ENCODE peak calls at places on chromosomes 12 and 14, in six cellular contexts. One of them, this sample, is unnamed.

GRCh38 chr14:77301103-77301502 is 19.6 kb downstream of the POMT2 start:
- DNase-seq in heart right ventricle: peak; percentile 56
- DNase-seq in left lung: no peak
- DNase-seq in cardiac muscle cell: peak; percentile 89
- DNase-seq in mesenchymal stem cell: peak; percentile 87
- DNase-seq in HCT116: peak; percentile 68
- DNase-seq in this sample: peak; percentile 78

GRCh38 chr14:99255621-99256482 is 16.1 kb downstream of the BCL11B start:
- DNase-seq in heart right ventricle: no peak
- DNase-seq in mesenchymal stem cell: no peak
- DNase-seq in left lung: no peak
- DNase-seq in HCT116: no peak
- DNase-seq in cardiac muscle cell: no peak
- DNase-seq in this sample: no peak

GRCh38 chr12:41967668-41968649 is 176.7 kb downstream of the GXYLT1 start:
- DNase-seq in left lung: no peak
- DNase-seq in cardiac muscle cell: peak; percentile 32
- DNase-seq in heart right ventricle: no peak
- DNase-seq in HCT116: no peak
- DNase-seq in mesenchymal stem cell: peak; percentile 32
- DNase-seq in this sample: no peak

GRCh38 chr14:93997933-93998870 is 1.1 kb downstream of the CCDC197 start:
- DNase-seq in HCT116: no peak
- DNase-seq in left lung: no peak
- DNase-seq in mesenchymal stem cell: no peak
- DNase-seq in heart right ventricle: no peak
- DNase-seq in cardiac muscle cell: no peak
- DNase-seq in this sample: no peak

GRCh38 chr12:129839679-129840078 is 64.1 kb downstream of the TMEM132D start:
- DNase-seq in HCT116: no peak
- DNase-seq in heart right ventricle: no peak
- DNase-seq in mesenchymal stem cell: no peak
- DNase-seq in cardiac muscle cell: no peak
- DNase-seq in left lung: no peak
- DNase-seq in this sample: no peak

GRCh38 chr14:103118019-103118662 is 5.1 kb upstream of the TNFAIP2 start:
- DNase-seq in mesenchymal stem cell: peak; percentile 44
- DNase-seq in heart right ventricle: peak; percentile 75
- DNase-seq in left lung: peak; percentile 89
- DNase-seq in HCT116: no peak
- DNase-seq in cardiac muscle cell: peak; percentile 78
- DNase-seq in this sample: no peak

GRCh38 chr12:69055280-69055679 is 122.3 kb upstream of the CPM start:
- DNase-seq in left lung: no peak
- DNase-seq in mesenchymal stem cell: no peak
- DNase-seq in HCT116: no peak
- DNase-seq in cardiac muscle cell: no peak
- DNase-seq in heart right ventricle: no peak
- DNase-seq in this sample: no peak

GRCh38 chr12:107515446-107515958 is 170.1 kb upstream of the PWP1 start:
- DNase-seq in heart right ventricle: no peak
- DNase-seq in cardiac muscle cell: peak; percentile 67
- DNase-seq in mesenchymal stem cell: peak; percentile 42
- DNase-seq in left lung: no peak
- DNase-seq in HCT116: peak; percentile 51
- DNase-seq in this sample: peak; percentile 89

GRCh38 chr12:67697981-67698380 is 49.4 kb downstream of the DYRK2 start:
- DNase-seq in mesenchymal stem cell: peak; percentile 51
- DNase-seq in cardiac muscle cell: no peak
- DNase-seq in heart right ventricle: no peak
- DNase-seq in left lung: no peak
- DNase-seq in HCT116: no peak
- DNase-seq in this sample: no peak

GRCh38 chr14:99592394-99592793 is 11.6 kb downstream of the CCDC85C start:
- DNase-seq in cardiac muscle cell: no peak
- DNase-seq in heart right ventricle: no peak
- DNase-seq in mesenchymal stem cell: no peak
- DNase-seq in HCT116: no peak
- DNase-seq in left lung: no peak
- DNase-seq in this sample: no peak

GRCh38 chr14:53193193-53193592 is 40.1 kb upstream of the DDHD1 start:
- DNase-seq in mesenchymal stem cell: peak; percentile 60
- DNase-seq in heart right ventricle: no peak
- DNase-seq in left lung: no peak
- DNase-seq in HCT116: no peak
- DNase-seq in cardiac muscle cell: peak; percentile 76
- DNase-seq in this sample: no peak

GRCh38 chr12:54988402-54989054 is 4.0 kb upstream of the TESPA1 start:
- DNase-seq in mesenchymal stem cell: peak; percentile 9
- DNase-seq in heart right ventricle: peak; percentile 90
- DNase-seq in cardiac muscle cell: peak; percentile 52
- DNase-seq in HCT116: no peak
- DNase-seq in left lung: peak; percentile 83
- DNase-seq in this sample: no peak

GRCh38 chr14:51205486-51205885 is 34.6 kb upstream of the TMX1 start:
- DNase-seq in mesenchymal stem cell: no peak
- DNase-seq in cardiac muscle cell: no peak
- DNase-seq in HCT116: no peak
- DNase-seq in left lung: no peak
- DNase-seq in heart right ventricle: no peak
- DNase-seq in this sample: no peak

GRCh38 chr14:99740411-99740810 is 52.8 kb upstream of the EML1 start:
- DNase-seq in HCT116: no peak
- DNase-seq in mesenchymal stem cell: no peak
- DNase-seq in cardiac muscle cell: no peak
- DNase-seq in heart right ventricle: peak; percentile 59
- DNase-seq in left lung: peak; percentile 32
- DNase-seq in this sample: no peak

GRCh38 chr12:90585640-90586304 is 369.2 kb downstream of the CCER1 start:
- DNase-seq in heart right ventricle: no peak
- DNase-seq in cardiac muscle cell: peak; percentile 6
- DNase-seq in mesenchymal stem cell: no peak
- DNase-seq in HCT116: no peak
- DNase-seq in left lung: no peak
- DNase-seq in this sample: no peak

GRCh38 chr14:41925409-41925808 is 318.7 kb downstream of the LRFN5 start:
- DNase-seq in heart right ventricle: no peak
- DNase-seq in left lung: no peak
- DNase-seq in cardiac muscle cell: peak; percentile 56
- DNase-seq in HCT116: peak; percentile 10
- DNase-seq in mesenchymal stem cell: peak; percentile 18
- DNase-seq in this sample: peak; percentile 33

GRCh38 chr14:68140111-68140741 is 320.6 kb downstream of the RAD51B start:
- DNase-seq in heart right ventricle: no peak
- DNase-seq in left lung: no peak
- DNase-seq in cardiac muscle cell: peak; percentile 93
- DNase-seq in HCT116: peak; percentile 95
- DNase-seq in mesenchymal stem cell: peak; percentile 98
- DNase-seq in this sample: peak; percentile 99

GRCh38 chr12:119788783-119789182 is 88.3 kb downstream of the CIT start:
- DNase-seq in left lung: no peak
- DNase-seq in heart right ventricle: no peak
- DNase-seq in HCT116: no peak
- DNase-seq in mesenchymal stem cell: peak; percentile 46
- DNase-seq in cardiac muscle cell: no peak
- DNase-seq in this sample: no peak

GRCh38 chr12:122350444-122350843 is 72.0 kb downstream of the CLIP1 start:
- DNase-seq in cardiac muscle cell: peak; percentile 88
- DNase-seq in heart right ventricle: peak; percentile 68
- DNase-seq in mesenchymal stem cell: no peak
- DNase-seq in HCT116: no peak
- DNase-seq in left lung: no peak
- DNase-seq in this sample: no peak

GRCh38 chr12:109182041-109182839 is 65.9 kb downstream of the ACACB start:
- DNase-seq in cardiac muscle cell: no peak
- DNase-seq in HCT116: no peak
- DNase-seq in mesenchymal stem cell: no peak
- DNase-seq in left lung: peak; percentile 11
- DNase-seq in heart right ventricle: no peak
- DNase-seq in this sample: no peak

GRCh38 chr14:84340938-84341337 is 1189.0 kb upstream of the FLRT2 start:
- DNase-seq in heart right ventricle: no peak
- DNase-seq in HCT116: no peak
- DNase-seq in cardiac muscle cell: peak; percentile 46
- DNase-seq in mesenchymal stem cell: peak; percentile 76
- DNase-seq in left lung: no peak
- DNase-seq in this sample: no peak

GRCh38 chr12:66735275-66735674 is 56.4 kb upstream of the GRIP1 start:
- DNase-seq in cardiac muscle cell: no peak
- DNase-seq in HCT116: no peak
- DNase-seq in heart right ventricle: no peak
- DNase-seq in mesenchymal stem cell: no peak
- DNase-seq in left lung: no peak
- DNase-seq in this sample: no peak

GRCh38 chr12:31035944-31036665 is 37.6 kb upstream of the DDX11 start:
- DNase-seq in left lung: no peak
- DNase-seq in cardiac muscle cell: no peak
- DNase-seq in heart right ventricle: no peak
- DNase-seq in HCT116: no peak
- DNase-seq in mesenchymal stem cell: peak; percentile 59
- DNase-seq in this sample: no peak

GRCh38 chr12:76764856-76765255 is 941 bp downstream of the ZDHHC17 start:
- DNase-seq in HCT116: no peak
- DNase-seq in mesenchymal stem cell: peak; percentile 43
- DNase-seq in heart right ventricle: no peak
- DNase-seq in cardiac muscle cell: peak; percentile 8
- DNase-seq in left lung: no peak
- DNase-seq in this sample: no peak

GRCh38 chr14:36767603-36768281 is 106.1 kb downstream of the PAX9 start:
- DNase-seq in HCT116: no peak
- DNase-seq in cardiac muscle cell: no peak
- DNase-seq in left lung: no peak
- DNase-seq in mesenchymal stem cell: no peak
- DNase-seq in heart right ventricle: no peak
- DNase-seq in this sample: no peak

GRCh38 chr14:93112891-93113677 is 2.6 kb downstream of the ITPK1 start:
- DNase-seq in heart right ventricle: peak; percentile 66
- DNase-seq in mesenchymal stem cell: peak; percentile 82
- DNase-seq in left lung: no peak
- DNase-seq in HCT116: peak; percentile 70
- DNase-seq in cardiac muscle cell: peak; percentile 87
- DNase-seq in this sample: peak; percentile 76

GRCh38 chr14:105364100-105364708 is 34.1 kb upstream of the TEX22 start:
- DNase-seq in left lung: peak; percentile 61
- DNase-seq in mesenchymal stem cell: no peak
- DNase-seq in heart right ventricle: peak; percentile 44
- DNase-seq in cardiac muscle cell: peak; percentile 61
- DNase-seq in HCT116: no peak
- DNase-seq in this sample: peak; percentile 20

GRCh38 chr14:91232052-91232451 is 12.5 kb downstream of the GPR68 start:
- DNase-seq in left lung: no peak
- DNase-seq in heart right ventricle: no peak
- DNase-seq in cardiac muscle cell: no peak
- DNase-seq in HCT116: no peak
- DNase-seq in mesenchymal stem cell: no peak
- DNase-seq in this sample: no peak

GRCh38 chr14:31939934-31940333 is 137.2 kb upstream of the ARHGAP5 start:
- DNase-seq in cardiac muscle cell: no peak
- DNase-seq in HCT116: no peak
- DNase-seq in left lung: no peak
- DNase-seq in heart right ventricle: no peak
- DNase-seq in mesenchymal stem cell: no peak
- DNase-seq in this sample: no peak

GRCh38 chr14:100135784-100136183 is 23.7 kb downstream of the DEGS2 start:
- DNase-seq in left lung: no peak
- DNase-seq in HCT116: no peak
- DNase-seq in mesenchymal stem cell: no peak
- DNase-seq in heart right ventricle: no peak
- DNase-seq in cardiac muscle cell: no peak
- DNase-seq in this sample: no peak

GRCh38 chr12:123404581-123404980 is 20.6 kb downstream of the KMT5A start:
- DNase-seq in mesenchymal stem cell: no peak
- DNase-seq in HCT116: no peak
- DNase-seq in left lung: no peak
- DNase-seq in heart right ventricle: no peak
- DNase-seq in cardiac muscle cell: no peak
- DNase-seq in this sample: no peak

DNA sequence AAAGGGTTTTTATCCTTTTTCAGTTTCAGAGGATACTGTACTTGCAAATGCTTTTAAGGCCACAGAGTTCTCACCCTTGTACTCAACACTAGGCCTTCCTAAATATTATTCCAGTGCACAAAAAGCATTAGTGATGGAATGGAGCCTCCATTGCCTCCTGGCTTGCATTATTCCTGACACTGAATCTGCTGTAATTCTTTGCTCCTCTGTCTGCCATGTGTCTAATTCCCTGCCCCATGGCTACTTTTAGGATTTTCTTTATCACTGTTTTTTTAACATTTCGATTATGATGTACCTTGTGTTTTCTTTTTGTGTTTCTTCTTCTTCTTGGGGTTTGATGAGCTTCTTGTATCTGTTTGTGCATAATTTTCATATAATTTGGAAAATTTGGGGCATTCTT is 29.5 kb downstream of the SUSD6 start:
- DNase-seq in left lung: no peak
- DNase-seq in cardiac muscle cell: no peak
- DNase-seq in HCT116: no peak
- DNase-seq in mesenchymal stem cell: no peak
- DNase-seq in heart right ventricle: no peak
- DNase-seq in this sample: no peak
- H3K27ac ChIP-seq in left lung: no peak overlapping the region
- H3K27ac ChIP-seq in cardiac muscle cell: no peak overlapping the region
- H3K27ac ChIP-seq in HCT116: no peak overlapping the region
- H3K27ac ChIP-seq in mesenchymal stem cell: no peak overlapping the region
- H3K27ac ChIP-seq in heart right ventricle: no peak overlapping the region
- H3K27ac ChIP-seq in this sample: no peak overlapping the region

GRCh38 chr12:12367096-12367998 is 10.5 kb downstream of the BORCS5 start:
- DNase-seq in mesenchymal stem cell: no peak
- DNase-seq in cardiac muscle cell: no peak
- DNase-seq in left lung: no peak
- DNase-seq in HCT116: no peak
- DNase-seq in heart right ventricle: no peak
- DNase-seq in this sample: no peak
- H3K27ac ChIP-seq in mesenchymal stem cell: no peak overlapping the region
- H3K27ac ChIP-seq in cardiac muscle cell: no peak overlapping the region
- H3K27ac ChIP-seq in left lung: no peak overlapping the region
- H3K27ac ChIP-seq in HCT116: no peak overlapping the region
- H3K27ac ChIP-seq in heart right ventricle: no peak overlapping the region
- H3K27ac ChIP-seq in this sample: no peak overlapping the region

DNA sequence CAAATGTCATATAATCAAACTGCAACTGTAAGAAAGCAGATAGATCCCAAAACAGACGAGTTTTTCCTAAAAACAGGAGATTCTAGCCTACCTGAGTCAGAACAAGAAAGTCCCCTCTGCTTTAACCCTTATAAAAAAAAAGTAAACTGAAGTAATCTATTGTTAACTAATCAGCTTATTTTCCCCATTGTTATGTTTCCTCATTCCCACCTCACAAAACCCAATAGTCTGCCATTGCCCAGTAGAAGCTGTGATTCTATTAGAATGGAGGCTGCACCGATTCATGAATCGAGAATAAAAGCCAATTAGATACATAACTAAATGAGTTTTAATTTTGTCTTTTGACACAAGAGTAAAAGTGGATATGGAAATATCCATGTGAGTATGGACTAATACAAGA is 115.4 kb downstream of the MED13L start:
- DNase-seq in HCT116: no peak
- DNase-seq in cardiac muscle cell: no peak
- DNase-seq in heart right ventricle: no peak
- DNase-seq in left lung: no peak
- DNase-seq in mesenchymal stem cell: no peak
- DNase-seq in this sample: no peak
- H3K27ac ChIP-seq in HCT116: no peak overlapping the region
- H3K27ac ChIP-seq in cardiac muscle cell: peak overlapping the region; percentile 55
- H3K27ac ChIP-seq in heart right ventricle: no peak overlapping the region
- H3K27ac ChIP-seq in left lung: no peak overlapping the region
- H3K27ac ChIP-seq in mesenchymal stem cell: no peak overlapping the region
- H3K27ac ChIP-seq in this sample: no peak overlapping the region

GRCh38 chr12:118103601-118104382 is at the start of gene VSIG10:
- DNase-seq in left lung: peak; percentile 94
- DNase-seq in mesenchymal stem cell: peak; percentile 67
- DNase-seq in heart right ventricle: peak; percentile 79
- DNase-seq in HCT116: no peak
- DNase-seq in cardiac muscle cell: peak; percentile 74
- DNase-seq in this sample: peak; percentile 88
- H3K27ac ChIP-seq in left lung: peak within 1 kb of the TSS; percentile 78
- H3K27ac ChIP-seq in mesenchymal stem cell: peak within 1 kb of the TSS; percentile 85
- H3K27ac ChIP-seq in heart right ventricle: peak within 1 kb of the TSS; percentile 80
- H3K27ac ChIP-seq in HCT116: peak within 1 kb of the TSS; percentile 95
- H3K27ac ChIP-seq in cardiac muscle cell: no peak within 1 kb of the TSS
- H3K27ac ChIP-seq in this sample: peak within 1 kb of the TSS; percentile 93

This sample was measured in A549.